ENCODE peak calls at places on chromosomes 4 and X, in six cellular contexts. One of them, this sample, is unnamed.
A peak's percentile ranks its signal among the peaks of the same experiment; 100 is the strongest.

GRCh38 chr4:67751260-67751659 is 2.9 kb downstream of the GNRHR start:
- DNase-seq in adrenal gland: no peak
- DNase-seq in SJSA1: no peak
- DNase-seq in transverse colon: no peak
- DNase-seq in esophagus muscularis mucosa: no peak
- DNase-seq in CD8-positive, alpha-beta memory T cell: no peak
- DNase-seq in this sample: no peak

GRCh38 chr4:175509320-175509719 is 302.7 kb downstream of the GPM6A start:
- DNase-seq in transverse colon: no peak
- DNase-seq in adrenal gland: no peak
- DNase-seq in SJSA1: no peak
- DNase-seq in esophagus muscularis mucosa: no peak
- DNase-seq in CD8-positive, alpha-beta memory T cell: no peak
- DNase-seq in this sample: no peak

GRCh38 chr4:66636321-66636720 is 909.0 kb downstream of the CENPC start:
- DNase-seq in transverse colon: no peak
- DNase-seq in adrenal gland: no peak
- DNase-seq in SJSA1: no peak
- DNase-seq in CD8-positive, alpha-beta memory T cell: no peak
- DNase-seq in esophagus muscularis mucosa: no peak
- DNase-seq in this sample: no peak

GRCh38 chr4:149754526-149754925 is 61.1 kb downstream of the IQCM start:
- DNase-seq in adrenal gland: no peak
- DNase-seq in CD8-positive, alpha-beta memory T cell: no peak
- DNase-seq in transverse colon: no peak
- DNase-seq in esophagus muscularis mucosa: no peak
- DNase-seq in SJSA1: no peak
- DNase-seq in this sample: no peak

GRCh38 chr4:154189346-154189745 is 302.3 kb downstream of the DCHS2 start:
- DNase-seq in CD8-positive, alpha-beta memory T cell: no peak
- DNase-seq in esophagus muscularis mucosa: no peak
- DNase-seq in transverse colon: no peak
- DNase-seq in SJSA1: no peak
- DNase-seq in adrenal gland: no peak
- DNase-seq in this sample: no peak

GRCh38 chr4:5824635-5825034 is 68.3 kb downstream of the CRMP1 start:
- DNase-seq in CD8-positive, alpha-beta memory T cell: no peak
- DNase-seq in SJSA1: no peak
- DNase-seq in adrenal gland: no peak
- DNase-seq in esophagus muscularis mucosa: no peak
- DNase-seq in transverse colon: no peak
- DNase-seq in this sample: no peak

GRCh38 chrX:77446029-77446585 is 1.1 kb upstream of the FGF16 start:
- DNase-seq in CD8-positive, alpha-beta memory T cell: no peak
- DNase-seq in SJSA1: no peak
- DNase-seq in adrenal gland: peak; percentile 25
- DNase-seq in esophagus muscularis mucosa: no peak
- DNase-seq in transverse colon: peak; percentile 10
- DNase-seq in this sample: no peak

GRCh38 chr4:151952137-151952536 is 191.3 kb upstream of the GATB start:
- DNase-seq in adrenal gland: no peak
- DNase-seq in transverse colon: no peak
- DNase-seq in CD8-positive, alpha-beta memory T cell: no peak
- DNase-seq in esophagus muscularis mucosa: no peak
- DNase-seq in SJSA1: no peak
- DNase-seq in this sample: no peak

GRCh38 chr4:171668403-171668802 is 144.8 kb upstream of the GALNTL6 start:
- DNase-seq in transverse colon: no peak
- DNase-seq in SJSA1: no peak
- DNase-seq in esophagus muscularis mucosa: no peak
- DNase-seq in CD8-positive, alpha-beta memory T cell: no peak
- DNase-seq in adrenal gland: no peak
- DNase-seq in this sample: no peak

GRCh38 chr4:40525811-40526598 is 103.7 kb downstream of the RBM47 start:
- DNase-seq in SJSA1: no peak
- DNase-seq in CD8-positive, alpha-beta memory T cell: no peak
- DNase-seq in adrenal gland: peak; percentile 76
- DNase-seq in esophagus muscularis mucosa: no peak
- DNase-seq in transverse colon: no peak
- DNase-seq in this sample: peak; percentile 54

GRCh38 chr4:183503497-183504063 is 1.3 kb upstream of the ING2 start:
- DNase-seq in SJSA1: peak; percentile 49
- DNase-seq in CD8-positive, alpha-beta memory T cell: no peak
- DNase-seq in transverse colon: no peak
- DNase-seq in adrenal gland: no peak
- DNase-seq in esophagus muscularis mucosa: no peak
- DNase-seq in this sample: no peak

GRCh38 chrX:123993326-123993725 is 31.8 kb downstream of the STAG2 start:
- DNase-seq in SJSA1: no peak
- DNase-seq in adrenal gland: no peak
- DNase-seq in transverse colon: no peak
- DNase-seq in esophagus muscularis mucosa: no peak
- DNase-seq in CD8-positive, alpha-beta memory T cell: no peak
- DNase-seq in this sample: no peak

GRCh38 chr4:141180991-141181760 is 39.5 kb upstream of the ZNF330 start:
- DNase-seq in SJSA1: no peak
- DNase-seq in esophagus muscularis mucosa: no peak
- DNase-seq in CD8-positive, alpha-beta memory T cell: no peak
- DNase-seq in adrenal gland: no peak
- DNase-seq in transverse colon: no peak
- DNase-seq in this sample: no peak

GRCh38 chrX:53283567-53283966 is 2.2 kb upstream of the IQSEC2 start:
- DNase-seq in esophagus muscularis mucosa: no peak
- DNase-seq in transverse colon: no peak
- DNase-seq in CD8-positive, alpha-beta memory T cell: no peak
- DNase-seq in adrenal gland: no peak
- DNase-seq in SJSA1: no peak
- DNase-seq in this sample: no peak
- H3K4me1 ChIP-seq in esophagus muscularis mucosa: peaks cover 69% of the 10 kb centered on the region
- H3K4me1 ChIP-seq in transverse colon: peaks cover 32% of the 10 kb centered on the region
- H3K4me1 ChIP-seq in CD8-positive, alpha-beta memory T cell: peaks cover 13% of the 10 kb centered on the region
- H3K4me1 ChIP-seq in adrenal gland: peaks cover 49% of the 10 kb centered on the region
- H3K4me1 ChIP-seq in SJSA1: peaks cover 25% of the 10 kb centered on the region
- H3K4me1 ChIP-seq in this sample: peaks cover 4% of the 10 kb centered on the region

GRCh38 chr4:961651-962230 is 11.6 kb downstream of the DGKQ start:
- DNase-seq in esophagus muscularis mucosa: no peak
- DNase-seq in adrenal gland: no peak
- DNase-seq in SJSA1: no peak
- DNase-seq in CD8-positive, alpha-beta memory T cell: no peak
- DNase-seq in transverse colon: peak; percentile 78
- DNase-seq in this sample: no peak

GRCh38 chr4:965048-965765 is 8.2 kb downstream of the DGKQ start:
- DNase-seq in SJSA1: peak; percentile 19
- DNase-seq in transverse colon: no peak
- DNase-seq in CD8-positive, alpha-beta memory T cell: no peak
- DNase-seq in esophagus muscularis mucosa: no peak
- DNase-seq in adrenal gland: no peak
- DNase-seq in this sample: no peak

GRCh38 chr4:962231-963208 is 10.8 kb downstream of the DGKQ start:
- DNase-seq in esophagus muscularis mucosa: no peak
- DNase-seq in transverse colon: peak; percentile 85
- DNase-seq in SJSA1: no peak
- DNase-seq in CD8-positive, alpha-beta memory T cell: no peak
- DNase-seq in adrenal gland: no peak
- DNase-seq in this sample: no peak

GRCh38 chr4:964346-965025 is 8.9 kb downstream of the DGKQ start:
- DNase-seq in transverse colon: no peak
- DNase-seq in SJSA1: no peak
- DNase-seq in adrenal gland: no peak
- DNase-seq in esophagus muscularis mucosa: no peak
- DNase-seq in CD8-positive, alpha-beta memory T cell: no peak
- DNase-seq in this sample: no peak

GRCh38 chr4:963276-964225 is 9.8 kb downstream of the DGKQ start:
- DNase-seq in esophagus muscularis mucosa: no peak
- DNase-seq in adrenal gland: no peak
- DNase-seq in transverse colon: peak; percentile 62
- DNase-seq in CD8-positive, alpha-beta memory T cell: no peak
- DNase-seq in SJSA1: peak; percentile 28
- DNase-seq in this sample: no peak
- H3K27ac ChIP-seq in esophagus muscularis mucosa: no peak overlapping the region
- H3K27ac ChIP-seq in adrenal gland: no peak overlapping the region
- H3K27ac ChIP-seq in transverse colon: peak overlapping the region; percentile 82
- H3K27ac ChIP-seq in CD8-positive, alpha-beta memory T cell: no peak overlapping the region
- H3K27ac ChIP-seq in SJSA1: no peak overlapping the region
- H3K27ac ChIP-seq in this sample: no peak overlapping the region

DNA sequence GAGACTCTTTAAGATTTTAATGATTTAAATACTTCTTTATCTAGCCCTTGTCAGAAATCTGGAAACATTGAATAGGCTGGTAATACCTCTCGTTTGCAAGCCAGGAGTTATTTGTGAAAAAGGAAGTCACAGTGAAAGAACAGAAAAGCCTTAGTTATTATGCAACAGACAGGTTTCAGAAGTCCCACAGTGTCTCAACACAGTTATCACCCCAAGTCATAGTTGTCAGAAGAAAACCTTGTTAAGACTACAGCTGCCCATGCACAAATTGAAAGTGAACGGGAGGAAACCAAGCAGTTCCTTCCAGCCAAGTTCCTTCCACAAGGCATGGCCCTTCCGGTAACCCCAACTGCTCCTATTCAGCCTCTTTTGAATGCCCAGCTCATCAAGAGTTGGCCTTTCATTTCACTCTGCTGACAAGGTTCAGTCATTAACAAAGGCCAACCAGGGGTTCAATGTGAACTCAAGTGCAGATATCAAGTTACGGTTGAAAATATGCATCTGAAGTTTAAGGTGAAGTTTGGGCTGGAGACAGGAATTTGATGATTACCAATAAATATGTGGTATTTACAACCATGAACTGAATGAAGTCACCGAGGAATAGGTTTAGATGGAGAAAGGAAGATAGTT is 15.6 kb downstream of the ALPK1 start:
- DNase-seq in CD8-positive, alpha-beta memory T cell: no peak
- DNase-seq in transverse colon: no peak
- DNase-seq in esophagus muscularis mucosa: no peak
- DNase-seq in adrenal gland: no peak
- DNase-seq in SJSA1: no peak
- DNase-seq in this sample: no peak
- H3K4me1 ChIP-seq in CD8-positive, alpha-beta memory T cell: peaks cover 5% of the 10 kb centered on the region
- H3K4me1 ChIP-seq in transverse colon: no peaks in the 10 kb centered on the region
- H3K4me1 ChIP-seq in esophagus muscularis mucosa: peaks cover 8% of the 10 kb centered on the region
- H3K4me1 ChIP-seq in adrenal gland: no peaks in the 10 kb centered on the region
- H3K4me1 ChIP-seq in SJSA1: no peaks in the 10 kb centered on the region
- H3K4me1 ChIP-seq in this sample: no peaks in the 10 kb centered on the region

GRCh38 chr4:113447061-113447460 is 314.5 kb downstream of the CAMK2D start:
- DNase-seq in adrenal gland: no peak
- DNase-seq in esophagus muscularis mucosa: no peak
- DNase-seq in transverse colon: no peak
- DNase-seq in CD8-positive, alpha-beta memory T cell: no peak
- DNase-seq in SJSA1: no peak
- DNase-seq in this sample: no peak

GRCh38 chr4:113449407-113449974 is 312.0 kb downstream of the CAMK2D start:
- DNase-seq in adrenal gland: no peak
- DNase-seq in CD8-positive, alpha-beta memory T cell: no peak
- DNase-seq in SJSA1: no peak
- DNase-seq in transverse colon: no peak
- DNase-seq in esophagus muscularis mucosa: no peak
- DNase-seq in this sample: no peak

GRCh38 chr4:113446019-113446418 is 315.5 kb downstream of the CAMK2D start:
- DNase-seq in adrenal gland: no peak
- DNase-seq in SJSA1: no peak
- DNase-seq in esophagus muscularis mucosa: no peak
- DNase-seq in transverse colon: no peak
- DNase-seq in CD8-positive, alpha-beta memory T cell: no peak
- DNase-seq in this sample: no peak

GRCh38 chr4:113445286-113445685 is 316.3 kb downstream of the CAMK2D start:
- DNase-seq in SJSA1: no peak
- DNase-seq in esophagus muscularis mucosa: no peak
- DNase-seq in transverse colon: peak; percentile 21
- DNase-seq in adrenal gland: peak; percentile 52
- DNase-seq in CD8-positive, alpha-beta memory T cell: no peak
- DNase-seq in this sample: no peak

DNA sequence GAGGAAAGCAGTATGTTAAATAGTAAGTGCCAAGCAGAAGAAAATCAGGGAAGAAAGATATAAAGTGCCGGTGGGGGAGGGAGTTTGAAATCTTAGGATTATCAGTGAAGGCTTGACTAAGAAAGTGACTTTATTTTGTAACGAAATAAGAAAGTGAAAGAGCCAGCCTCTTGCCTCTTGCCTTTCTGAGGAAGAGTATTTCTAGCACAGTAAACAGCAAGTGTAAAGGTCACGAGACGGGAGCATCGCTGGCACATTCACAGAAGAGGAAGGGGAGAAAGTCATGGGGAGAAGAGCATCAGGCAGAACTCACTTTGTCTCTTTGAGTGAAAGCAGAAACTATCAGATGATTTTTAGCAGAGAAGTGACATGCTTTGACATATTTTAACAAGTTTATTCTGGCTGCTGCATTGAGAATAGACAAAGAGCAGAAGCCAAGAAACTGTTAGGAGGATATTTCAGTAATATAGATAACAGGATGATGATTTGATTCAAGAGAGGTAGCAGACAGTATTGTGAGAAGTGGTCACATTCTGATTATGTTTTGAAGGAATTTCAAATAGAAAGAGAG is 313.8 kb downstream of the CAMK2D start:
- DNase-seq in esophagus muscularis mucosa: no peak
- DNase-seq in CD8-positive, alpha-beta memory T cell: no peak
- DNase-seq in SJSA1: no peak
- DNase-seq in transverse colon: no peak
- DNase-seq in adrenal gland: no peak
- DNase-seq in this sample: no peak
- H3K27ac ChIP-seq in esophagus muscularis mucosa: peak overlapping the region; percentile 79
- H3K27ac ChIP-seq in CD8-positive, alpha-beta memory T cell: no peak overlapping the region
- H3K27ac ChIP-seq in SJSA1: no peak overlapping the region
- H3K27ac ChIP-seq in transverse colon: peak overlapping the region; percentile 70
- H3K27ac ChIP-seq in adrenal gland: no peak overlapping the region
- H3K27ac ChIP-seq in this sample: peak overlapping the region; percentile 0

DNA sequence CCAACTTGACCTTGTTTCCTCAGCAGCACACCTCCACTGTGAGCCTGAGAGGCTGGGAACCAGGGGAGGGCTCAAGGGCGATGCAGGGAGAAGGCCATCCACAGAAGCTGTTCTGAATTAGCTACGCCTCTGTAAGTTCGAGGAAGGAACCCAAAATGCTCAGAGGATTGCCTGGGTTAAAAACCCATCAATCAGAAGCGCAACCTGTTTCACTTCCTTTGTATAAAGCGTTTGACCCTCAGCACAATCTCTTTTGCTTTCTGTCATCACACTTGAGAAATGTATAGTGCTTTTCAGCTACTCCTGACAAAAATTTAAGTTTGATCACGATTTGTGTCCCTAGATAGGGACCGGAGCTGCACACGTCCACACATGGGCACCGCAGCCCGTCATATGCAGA is 48.0 kb upstream of the MAP3K15 start:
- DNase-seq in adrenal gland: no peak
- DNase-seq in esophagus muscularis mucosa: no peak
- DNase-seq in SJSA1: no peak
- DNase-seq in transverse colon: no peak
- DNase-seq in CD8-positive, alpha-beta memory T cell: no peak
- DNase-seq in this sample: no peak
- H3K4me1 ChIP-seq in adrenal gland: no peaks in the 10 kb centered on the region
- H3K4me1 ChIP-seq in esophagus muscularis mucosa: no peaks in the 10 kb centered on the region
- H3K4me1 ChIP-seq in SJSA1: no peaks in the 10 kb centered on the region
- H3K4me1 ChIP-seq in transverse colon: no peaks in the 10 kb centered on the region
- H3K4me1 ChIP-seq in CD8-positive, alpha-beta memory T cell: no peaks in the 10 kb centered on the region
- H3K4me1 ChIP-seq in this sample: no peaks in the 10 kb centered on the region

DNA sequence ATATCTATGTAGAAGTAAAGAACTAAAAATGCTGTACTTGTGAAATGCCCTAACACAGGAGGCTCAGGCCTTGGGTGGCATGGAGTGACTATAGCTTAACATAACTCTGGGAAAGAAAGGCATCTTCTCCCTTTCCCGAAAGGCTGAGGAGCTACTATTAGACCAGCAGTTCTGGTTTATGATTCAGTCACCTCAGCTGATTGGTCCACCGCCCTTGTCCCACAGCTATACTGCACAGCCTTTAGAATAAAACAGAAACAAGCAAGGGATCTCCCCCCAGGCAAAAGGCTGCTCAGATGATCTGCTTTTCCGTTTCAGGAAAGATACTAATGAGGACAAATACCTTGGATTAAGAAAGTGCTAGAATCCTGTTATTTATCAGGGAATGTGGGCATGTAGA is 171.3 kb downstream of the SNCA start:
- DNase-seq in adrenal gland: no peak
- DNase-seq in CD8-positive, alpha-beta memory T cell: no peak
- DNase-seq in SJSA1: no peak
- DNase-seq in transverse colon: no peak
- DNase-seq in esophagus muscularis mucosa: no peak
- DNase-seq in this sample: no peak
- H3K27ac ChIP-seq in adrenal gland: no peak overlapping the region
- H3K27ac ChIP-seq in CD8-positive, alpha-beta memory T cell: no peak overlapping the region
- H3K27ac ChIP-seq in SJSA1: no peak overlapping the region
- H3K27ac ChIP-seq in transverse colon: no peak overlapping the region
- H3K27ac ChIP-seq in esophagus muscularis mucosa: no peak overlapping the region
- H3K27ac ChIP-seq in this sample: no peak overlapping the region

This sample was measured in prostate gland.